ENCODE peak calls at places on chromosomes 4 and X, in six cellular contexts. One of them, this sample, is unnamed.
A peak's percentile ranks its signal among the peaks of the same experiment; 100 is the strongest.

GRCh38 chrX:30887721-30888120 is 1.3 kb downstream of the TAB3 start:
- DNase-seq in retinal pigment epithelial cell: no peak
- DNase-seq in stomach: no peak
- DNase-seq in activated T-cell treated with anti-CD3 and anti-CD28 coated beads, Interleukin-2, amount 50 U/mL, for 1 hour: no peak
- DNase-seq in AG10803: no peak
- DNase-seq in H54: no peak
- DNase-seq in this sample: no peak

GRCh38 chr4:183971938-183972490 is 66.9 kb downstream of the STOX2 start:
- DNase-seq in H54: no peak
- DNase-seq in activated T-cell treated with anti-CD3 and anti-CD28 coated beads, Interleukin-2, amount 50 U/mL, for 1 hour: no peak
- DNase-seq in AG10803: no peak
- DNase-seq in retinal pigment epithelial cell: no peak
- DNase-seq in stomach: no peak
- DNase-seq in this sample: no peak

GRCh38 chrX:131262738-131263679 is 26.1 kb downstream of the IGSF1 start:
- DNase-seq in stomach: no peak
- DNase-seq in retinal pigment epithelial cell: no peak
- DNase-seq in H54: peak; percentile 34
- DNase-seq in activated T-cell treated with anti-CD3 and anti-CD28 coated beads, Interleukin-2, amount 50 U/mL, for 1 hour: peak; percentile 19
- DNase-seq in AG10803: no peak
- DNase-seq in this sample: no peak

GRCh38 chr4:98601719-98602118 is 56.7 kb downstream of the TSPAN5 start:
- DNase-seq in retinal pigment epithelial cell: no peak
- DNase-seq in activated T-cell treated with anti-CD3 and anti-CD28 coated beads, Interleukin-2, amount 50 U/mL, for 1 hour: no peak
- DNase-seq in H54: no peak
- DNase-seq in AG10803: no peak
- DNase-seq in stomach: no peak
- DNase-seq in this sample: no peak

GRCh38 chr4:124432500-124432899 is 280.0 kb downstream of the ANKRD50 start:
- DNase-seq in activated T-cell treated with anti-CD3 and anti-CD28 coated beads, Interleukin-2, amount 50 U/mL, for 1 hour: no peak
- DNase-seq in H54: no peak
- DNase-seq in retinal pigment epithelial cell: peak; percentile 85
- DNase-seq in AG10803: no peak
- DNase-seq in stomach: no peak
- DNase-seq in this sample: no peak

GRCh38 chr4:93891244-93891643 is 62.7 kb downstream of the ATOH1 start:
- DNase-seq in AG10803: no peak
- DNase-seq in activated T-cell treated with anti-CD3 and anti-CD28 coated beads, Interleukin-2, amount 50 U/mL, for 1 hour: no peak
- DNase-seq in stomach: no peak
- DNase-seq in H54: no peak
- DNase-seq in retinal pigment epithelial cell: no peak
- DNase-seq in this sample: no peak

GRCh38 chr4:181264908-181265307 is 978.3 kb upstream of the TENM3 start:
- DNase-seq in H54: no peak
- DNase-seq in stomach: no peak
- DNase-seq in activated T-cell treated with anti-CD3 and anti-CD28 coated beads, Interleukin-2, amount 50 U/mL, for 1 hour: no peak
- DNase-seq in retinal pigment epithelial cell: no peak
- DNase-seq in AG10803: no peak
- DNase-seq in this sample: no peak

GRCh38 chr4:73676881-73677323 is 56.7 kb upstream of the RASSF6 start:
- DNase-seq in retinal pigment epithelial cell: peak; percentile 46
- DNase-seq in H54: no peak
- DNase-seq in stomach: no peak
- DNase-seq in activated T-cell treated with anti-CD3 and anti-CD28 coated beads, Interleukin-2, amount 50 U/mL, for 1 hour: no peak
- DNase-seq in AG10803: no peak
- DNase-seq in this sample: no peak

GRCh38 chr4:7402526-7402925 is 32.2 kb downstream of the PSAPL1 start:
- DNase-seq in activated T-cell treated with anti-CD3 and anti-CD28 coated beads, Interleukin-2, amount 50 U/mL, for 1 hour: no peak
- DNase-seq in H54: no peak
- DNase-seq in retinal pigment epithelial cell: no peak
- DNase-seq in AG10803: no peak
- DNase-seq in stomach: peak; percentile 28
- DNase-seq in this sample: no peak

GRCh38 chr4:33537527-33537926 is 2706.8 kb downstream of the ARAP2 start:
- DNase-seq in retinal pigment epithelial cell: no peak
- DNase-seq in activated T-cell treated with anti-CD3 and anti-CD28 coated beads, Interleukin-2, amount 50 U/mL, for 1 hour: no peak
- DNase-seq in H54: no peak
- DNase-seq in stomach: no peak
- DNase-seq in AG10803: no peak
- DNase-seq in this sample: no peak

GRCh38 chr4:205097-205756 is 80.9 kb downstream of the ZNF718 start:
- DNase-seq in AG10803: no peak
- DNase-seq in H54: no peak
- DNase-seq in stomach: no peak
- DNase-seq in retinal pigment epithelial cell: no peak
- DNase-seq in activated T-cell treated with anti-CD3 and anti-CD28 coated beads, Interleukin-2, amount 50 U/mL, for 1 hour: no peak
- DNase-seq in this sample: no peak

GRCh38 chr4:102553982-102554381 is 52.8 kb downstream of the NFKB1 start:
- DNase-seq in H54: no peak
- DNase-seq in AG10803: no peak
- DNase-seq in stomach: no peak
- DNase-seq in retinal pigment epithelial cell: no peak
- DNase-seq in activated T-cell treated with anti-CD3 and anti-CD28 coated beads, Interleukin-2, amount 50 U/mL, for 1 hour: no peak
- DNase-seq in this sample: no peak

GRCh38 chrX:100648601-100649417 is 4.8 kb downstream of the SRPX2 start:
- DNase-seq in retinal pigment epithelial cell: no peak
- DNase-seq in H54: no peak
- DNase-seq in activated T-cell treated with anti-CD3 and anti-CD28 coated beads, Interleukin-2, amount 50 U/mL, for 1 hour: no peak
- DNase-seq in stomach: no peak
- DNase-seq in AG10803: peak; percentile 84
- DNase-seq in this sample: no peak

GRCh38 chrX:136473663-136474062 is 14.1 kb upstream of the BRS3 start:
- DNase-seq in H54: no peak
- DNase-seq in AG10803: no peak
- DNase-seq in activated T-cell treated with anti-CD3 and anti-CD28 coated beads, Interleukin-2, amount 50 U/mL, for 1 hour: no peak
- DNase-seq in stomach: no peak
- DNase-seq in retinal pigment epithelial cell: no peak
- DNase-seq in this sample: no peak

GRCh38 chr4:108466936-108467902 is 153.2 kb upstream of the RPL34 start:
- DNase-seq in activated T-cell treated with anti-CD3 and anti-CD28 coated beads, Interleukin-2, amount 50 U/mL, for 1 hour: no peak
- DNase-seq in stomach: no peak
- DNase-seq in H54: peak; percentile 1
- DNase-seq in AG10803: peak; percentile 73
- DNase-seq in retinal pigment epithelial cell: peak; percentile 57
- DNase-seq in this sample: no peak

GRCh38 chr4:122686709-122687108 is 45.8 kb upstream of the BBS12 start:
- DNase-seq in AG10803: no peak
- DNase-seq in retinal pigment epithelial cell: no peak
- DNase-seq in H54: no peak
- DNase-seq in stomach: no peak
- DNase-seq in activated T-cell treated with anti-CD3 and anti-CD28 coated beads, Interleukin-2, amount 50 U/mL, for 1 hour: no peak
- DNase-seq in this sample: no peak

GRCh38 chrX:132958086-132958703 is at the start of gene HS6ST2:
- DNase-seq in H54: no peak
- DNase-seq in stomach: no peak
- DNase-seq in AG10803: no peak
- DNase-seq in activated T-cell treated with anti-CD3 and anti-CD28 coated beads, Interleukin-2, amount 50 U/mL, for 1 hour: no peak
- DNase-seq in retinal pigment epithelial cell: no peak
- DNase-seq in this sample: no peak

GRCh38 chr4:107743532-107743931 is 23.5 kb upstream of the PAPSS1 start:
- DNase-seq in activated T-cell treated with anti-CD3 and anti-CD28 coated beads, Interleukin-2, amount 50 U/mL, for 1 hour: no peak
- DNase-seq in retinal pigment epithelial cell: no peak
- DNase-seq in AG10803: no peak
- DNase-seq in H54: no peak
- DNase-seq in stomach: no peak
- DNase-seq in this sample: no peak

GRCh38 chrX:147602297-147602696 is 309.4 kb upstream of the FMR1 start:
- DNase-seq in H54: no peak
- DNase-seq in activated T-cell treated with anti-CD3 and anti-CD28 coated beads, Interleukin-2, amount 50 U/mL, for 1 hour: no peak
- DNase-seq in stomach: no peak
- DNase-seq in retinal pigment epithelial cell: no peak
- DNase-seq in AG10803: no peak
- DNase-seq in this sample: no peak

GRCh38 chrX:146881521-146881920 is 67.0 kb upstream of the CXorf51A start:
- DNase-seq in retinal pigment epithelial cell: no peak
- DNase-seq in stomach: no peak
- DNase-seq in H54: no peak
- DNase-seq in AG10803: no peak
- DNase-seq in activated T-cell treated with anti-CD3 and anti-CD28 coated beads, Interleukin-2, amount 50 U/mL, for 1 hour: no peak
- DNase-seq in this sample: no peak

GRCh38 chr4:30875659-30876269 is 155.6 kb downstream of the PCDH7 start:
- DNase-seq in H54: no peak
- DNase-seq in AG10803: no peak
- DNase-seq in activated T-cell treated with anti-CD3 and anti-CD28 coated beads, Interleukin-2, amount 50 U/mL, for 1 hour: no peak
- DNase-seq in retinal pigment epithelial cell: peak; percentile 71
- DNase-seq in stomach: no peak
- DNase-seq in this sample: no peak

GRCh38 chrX:27996132-27996531 is 14.9 kb upstream of the DCAF8L1 start:
- DNase-seq in activated T-cell treated with anti-CD3 and anti-CD28 coated beads, Interleukin-2, amount 50 U/mL, for 1 hour: no peak
- DNase-seq in H54: no peak
- DNase-seq in AG10803: no peak
- DNase-seq in stomach: no peak
- DNase-seq in retinal pigment epithelial cell: no peak
- DNase-seq in this sample: no peak